ENCODE peak calls at places on chromosomes 6 and 20, in eight cellular contexts. Y, V, X, Q, B, K, G and Z are unnamed samples.

GRCh38 chr6:165717732-165718465 is 54.9 kb upstream of the PDE10A start:
- DNase-seq in B (no peak), V (peak), X (peak), Y (no peak), K (no peak), Q (no peak), G (no peak), Z (peak)

GRCh38 chr6:111795558-111795957 is 77.7 kb downstream of the FYN start:
- DNase-seq in B (no peak), K (no peak), G (no peak), X (no peak), Q (no peak), V (no peak), Y (no peak), Z (no peak)

GRCh38 chr20:51388756-51389542 is 153.6 kb downstream of the NFATC2 start:
- DNase-seq in B (peak), G (no peak), Q (no peak), V (no peak), X (no peak), Y (no peak), K (no peak), Z (no peak)

GRCh38 chr20:53162251-53162835 is 190.2 kb downstream of the TSHZ2 start:
- DNase-seq in K (no peak), Q (no peak), X (no peak), G (no peak), B (peak), Y (peak), V (peak), Z (peak)

GRCh38 chr6:63403725-63404124 is 83.9 kb upstream of the LGSN start:
- DNase-seq in Y (no peak), Q (no peak), B (peak), G (no peak), X (no peak), V (no peak), K (no peak), Z (no peak)

GRCh38 chr6:133682506-133683290 is 206.2 kb upstream of the TCF21 start:
- DNase-seq in Q (no peak), V (peak), Y (no peak), K (no peak), X (no peak), G (no peak), B (no peak), Z (no peak)

GRCh38 chr6:17964633-17965032 is 22.8 kb downstream of the KIF13A start:
- DNase-seq in B (no peak), Y (no peak), G (no peak), K (no peak), X (no peak), V (no peak), Q (no peak), Z (peak)

GRCh38 chr6:166866839-166867637 is 89.3 kb downstream of the RNASET2 start:
- DNase-seq in X (no peak), V (no peak), Y (no peak), G (no peak), Q (no peak), K (no peak), B (no peak), Z (no peak)

GRCh38 chr6:568954-569523 is 87.9 kb downstream of the HUS1B start:
- DNase-seq in Q (no peak), X (no peak), G (no peak), K (no peak), B (no peak), Y (no peak), V (no peak), Z (no peak)

GRCh38 chr6:106119526-106119925 is 33.4 kb downstream of the PRDM1 start:
- DNase-seq in G (no peak), Q (peak), K (no peak), Y (no peak), V (no peak), B (peak), X (no peak), Z (no peak)

GRCh38 chr6:56671651-56672461 is 29.2 kb upstream of the DST start:
- DNase-seq in Q (no peak), Y (no peak), V (peak), B (no peak), K (no peak), G (no peak), X (no peak), Z (no peak)

GRCh38 chr20:35791823-35792222 is 20.0 kb downstream of the PHF20 start:
- DNase-seq in B (peak), V (peak), Y (no peak), X (peak), Q (peak), G (no peak), K (no peak), Z (no peak)
- TF ChIP-seq CTCF in B (no peak), V (no peak), Y (no peak), X (no peak), Q (no peak), G (no peak), K (no peak), Z (no peak)

DNA sequence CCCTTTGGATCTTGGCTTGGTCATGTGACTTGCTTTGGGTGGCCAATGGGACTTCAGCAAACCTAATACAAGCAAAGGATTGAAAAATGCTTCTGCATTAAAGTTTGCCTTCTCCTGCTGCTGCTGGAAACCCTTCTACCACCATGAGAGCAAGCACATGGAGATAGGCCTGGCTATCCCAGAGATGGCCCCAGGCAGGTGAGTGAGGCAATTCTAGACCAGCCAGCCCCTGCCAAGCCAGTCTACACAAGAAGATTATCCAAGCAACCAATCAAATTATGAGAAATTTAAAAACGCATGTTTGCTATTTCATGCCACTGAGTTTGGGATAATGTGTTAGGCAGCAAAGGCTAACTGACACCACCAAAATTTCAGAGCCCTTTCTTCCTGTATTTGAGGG is 274.3 kb downstream of the TFAP2C start:
- DNase-seq in Q (no peak), Y (no peak), G (no peak), V (no peak), K (no peak), X (no peak), B (no peak), Z (no peak)
- H3K4me3 ChIP-seq in Q (no peak), Y (no peak), G (no peak), V (no peak), K (no peak), X (no peak), B (no peak), Z (no peak)

GRCh38 chr6:4670295-4670694 is 105.9 kb upstream of the CDYL start:
- DNase-seq in X (no peak), G (no peak), V (no peak), Y (no peak), Q (no peak), K (no peak), B (no peak), Z (no peak)
- TF ChIP-seq CTCF in X (no peak), G (no peak), V (no peak), Y (no peak), Q (no peak), K (no peak), B (no peak), Z (no peak)

GRCh38 chr6:75203721-75204120 is 2.1 kb downstream of the COL12A1 start:
- DNase-seq in G (no peak), Y (no peak), X (no peak), V (no peak), K (no peak), B (no peak), Q (no peak), Z (no peak)

GRCh38 chr6:75201901-75202672 is 3.8 kb downstream of the COL12A1 start:
- DNase-seq in X (no peak), B (peak), Q (no peak), K (no peak), Y (peak), G (no peak), V (peak), Z (peak)

GRCh38 chr6:75204222-75204958 is 1.5 kb downstream of the COL12A1 start:
- DNase-seq in Y (peak), Q (peak), V (peak), X (peak), G (peak), B (peak), K (no peak), Z (peak)

GRCh38 chr6:75201076-75201475 is 4.8 kb downstream of the COL12A1 start:
- DNase-seq in G (no peak), Y (no peak), Q (no peak), V (no peak), X (no peak), K (no peak), B (no peak), Z (no peak)

DNA sequence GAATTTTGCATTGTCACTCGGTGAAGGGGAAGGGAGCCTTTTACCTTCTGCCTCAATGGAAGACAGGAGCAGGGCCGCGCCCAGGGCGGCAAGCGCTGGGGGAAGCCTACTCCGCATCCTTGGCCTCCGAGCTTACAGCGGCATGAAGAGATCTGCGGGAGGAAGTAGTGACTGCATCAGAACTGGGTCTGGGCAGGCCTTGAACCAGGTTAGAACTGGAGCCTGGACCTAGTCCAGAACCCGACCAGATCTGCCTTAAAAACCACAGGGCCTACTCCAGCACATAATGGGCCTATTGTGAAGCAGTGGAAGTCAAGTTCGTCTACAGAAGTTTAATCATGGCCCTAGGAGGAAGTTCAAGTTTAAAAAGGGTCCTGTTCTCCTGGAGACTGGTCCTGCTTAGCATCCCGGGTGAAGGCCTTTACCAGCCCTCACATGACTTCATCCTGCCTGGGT is 3.1 kb downstream of the COL12A1 start:
- DNase-seq in V (peak), K (no peak), B (peak), Y (peak), X (no peak), Q (no peak), G (no peak), Z (no peak)
- H3K4me3 ChIP-seq in V (peak), K (no peak), B (peak), Y (peak), X (peak), Q (no peak), G (peak), Z (peak)

DNA sequence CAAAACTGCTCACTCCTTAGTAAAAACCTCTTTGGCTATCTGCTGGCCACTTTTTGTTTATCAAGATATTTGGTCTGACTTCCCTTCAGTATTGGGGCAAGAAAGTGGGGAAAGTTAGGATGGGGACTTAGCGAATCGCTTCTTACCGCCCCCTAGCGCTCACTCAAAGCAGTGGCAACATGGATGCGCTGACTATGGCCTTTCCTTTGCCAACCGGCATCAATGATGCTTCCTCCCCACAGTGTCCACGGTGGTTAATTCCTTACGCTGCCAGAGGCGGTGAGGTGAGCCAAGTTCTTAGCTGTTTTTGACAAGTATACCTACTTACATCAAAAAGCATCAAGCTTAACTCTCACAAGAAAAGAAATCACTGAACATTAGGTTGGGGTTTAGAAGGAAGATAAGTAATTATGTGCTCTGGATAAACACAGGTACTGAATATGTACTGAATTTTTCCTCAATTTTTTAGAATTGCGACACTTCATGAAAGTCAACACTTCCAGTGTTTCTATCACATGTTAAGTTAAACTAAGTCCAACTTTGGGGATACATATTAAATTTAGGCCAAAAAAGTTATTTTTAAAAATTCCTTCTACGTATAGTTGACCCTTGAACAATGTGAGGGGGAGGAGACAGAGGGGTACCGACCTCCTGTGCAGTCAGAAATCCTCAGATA is 86.7 kb downstream of the GMDS start:
- DNase-seq in B (no peak), Q (no peak), X (no peak), G (peak), V (peak), Y (peak), K (no peak), Z (no peak)
- TF ChIP-seq CTCF in B (peak), Q (peak), X (peak), G (peak), V (peak), Y (peak), K (peak), Z (peak)

GRCh38 chr20:46013826-46014516 is 5.3 kb downstream of the MMP9 start:
- DNase-seq in V (peak), Y (peak), B (peak), X (no peak), G (no peak), Q (peak), K (no peak), Z (no peak)
- H3K4me3 ChIP-seq in V (no peak), Y (peak), B (peak), X (peak), G (no peak), Q (no peak), K (peak), Z (no peak)